ENCODE peak calls at places on chromosomes 13 and 19, in six cellular contexts. One of them, this sample, is unnamed.

GRCh38 chr13:24187185-24187584 is 26.7 kb downstream of the SPATA13 start:
- DNase-seq in brain microvascular endothelial cell: peak; percentile 40
- DNase-seq in stimulated activated CD4-positive, alpha-beta T cell treated with anti-CD3 and anti-CD28 coated beads, Interleukin-1b, Interleukin-23, amount 100 ng/mL, for 24 hours: no peak
- DNase-seq in HFF-Myc: no peak
- DNase-seq in T-helper 9 cell: no peak
- DNase-seq in choroid plexus epithelial cell: peak; percentile 46
- DNase-seq in this sample: peak; percentile 45

GRCh38 chr13:84500016-84500415 is 617.7 kb upstream of the SLITRK1 start:
- DNase-seq in brain microvascular endothelial cell: no peak
- DNase-seq in stimulated activated CD4-positive, alpha-beta T cell treated with anti-CD3 and anti-CD28 coated beads, Interleukin-1b, Interleukin-23, amount 100 ng/mL, for 24 hours: no peak
- DNase-seq in HFF-Myc: no peak
- DNase-seq in T-helper 9 cell: no peak
- DNase-seq in choroid plexus epithelial cell: peak; percentile 14
- DNase-seq in this sample: peak; percentile 2

GRCh38 chr13:108915095-108915633 is 285.8 kb downstream of the MYO16 start:
- DNase-seq in brain microvascular endothelial cell: peak; percentile 53
- DNase-seq in stimulated activated CD4-positive, alpha-beta T cell treated with anti-CD3 and anti-CD28 coated beads, Interleukin-1b, Interleukin-23, amount 100 ng/mL, for 24 hours: no peak
- DNase-seq in HFF-Myc: peak; percentile 17
- DNase-seq in T-helper 9 cell: no peak
- DNase-seq in choroid plexus epithelial cell: peak; percentile 88
- DNase-seq in this sample: peak; percentile 63

GRCh38 chr19:39110263-39110967 is 15.2 kb upstream of the PAK4 start:
- DNase-seq in brain microvascular endothelial cell: no peak
- DNase-seq in stimulated activated CD4-positive, alpha-beta T cell treated with anti-CD3 and anti-CD28 coated beads, Interleukin-1b, Interleukin-23, amount 100 ng/mL, for 24 hours: peak; percentile 56
- DNase-seq in HFF-Myc: no peak
- DNase-seq in T-helper 9 cell: peak; percentile 58
- DNase-seq in choroid plexus epithelial cell: peak; percentile 56
- DNase-seq in this sample: no peak

GRCh38 chr13:24097064-24097463 is 63.5 kb upstream of the SPATA13 start:
- DNase-seq in brain microvascular endothelial cell: no peak
- DNase-seq in stimulated activated CD4-positive, alpha-beta T cell treated with anti-CD3 and anti-CD28 coated beads, Interleukin-1b, Interleukin-23, amount 100 ng/mL, for 24 hours: peak; percentile 7
- DNase-seq in HFF-Myc: no peak
- DNase-seq in T-helper 9 cell: no peak
- DNase-seq in choroid plexus epithelial cell: peak; percentile 65
- DNase-seq in this sample: peak; percentile 79

GRCh38 chr13:106537521-106537920 is 2.1 kb upstream of the EFNB2 start:
- DNase-seq in brain microvascular endothelial cell: no peak
- DNase-seq in stimulated activated CD4-positive, alpha-beta T cell treated with anti-CD3 and anti-CD28 coated beads, Interleukin-1b, Interleukin-23, amount 100 ng/mL, for 24 hours: no peak
- DNase-seq in HFF-Myc: no peak
- DNase-seq in T-helper 9 cell: no peak
- DNase-seq in choroid plexus epithelial cell: no peak
- DNase-seq in this sample: no peak

GRCh38 chr19:54459282-54460229 is 4.0 kb downstream of the LENG9 start:
- DNase-seq in brain microvascular endothelial cell: no peak
- DNase-seq in stimulated activated CD4-positive, alpha-beta T cell treated with anti-CD3 and anti-CD28 coated beads, Interleukin-1b, Interleukin-23, amount 100 ng/mL, for 24 hours: no peak
- DNase-seq in HFF-Myc: no peak
- DNase-seq in T-helper 9 cell: no peak
- DNase-seq in choroid plexus epithelial cell: no peak
- DNase-seq in this sample: no peak

GRCh38 chr13:109545964-109546363 is 240.4 kb downstream of the IRS2 start:
- DNase-seq in brain microvascular endothelial cell: no peak
- DNase-seq in stimulated activated CD4-positive, alpha-beta T cell treated with anti-CD3 and anti-CD28 coated beads, Interleukin-1b, Interleukin-23, amount 100 ng/mL, for 24 hours: no peak
- DNase-seq in HFF-Myc: no peak
- DNase-seq in T-helper 9 cell: no peak
- DNase-seq in choroid plexus epithelial cell: no peak
- DNase-seq in this sample: no peak

GRCh38 chr19:2053601-2054389 is 2.8 kb upstream of the MKNK2 start:
- DNase-seq in brain microvascular endothelial cell: no peak
- DNase-seq in stimulated activated CD4-positive, alpha-beta T cell treated with anti-CD3 and anti-CD28 coated beads, Interleukin-1b, Interleukin-23, amount 100 ng/mL, for 24 hours: no peak
- DNase-seq in HFF-Myc: no peak
- DNase-seq in T-helper 9 cell: no peak
- DNase-seq in choroid plexus epithelial cell: peak; percentile 86
- DNase-seq in this sample: peak; percentile 92

GRCh38 chr13:39506559-39507390 is 96.2 kb downstream of the LHFPL6 start:
- DNase-seq in brain microvascular endothelial cell: peak; percentile 24
- DNase-seq in stimulated activated CD4-positive, alpha-beta T cell treated with anti-CD3 and anti-CD28 coated beads, Interleukin-1b, Interleukin-23, amount 100 ng/mL, for 24 hours: no peak
- DNase-seq in HFF-Myc: no peak
- DNase-seq in T-helper 9 cell: no peak
- DNase-seq in choroid plexus epithelial cell: peak; percentile 55
- DNase-seq in this sample: peak; percentile 74

GRCh38 chr13:24074687-24075086 is 85.8 kb upstream of the SPATA13 start:
- DNase-seq in brain microvascular endothelial cell: no peak
- DNase-seq in stimulated activated CD4-positive, alpha-beta T cell treated with anti-CD3 and anti-CD28 coated beads, Interleukin-1b, Interleukin-23, amount 100 ng/mL, for 24 hours: no peak
- DNase-seq in HFF-Myc: no peak
- DNase-seq in T-helper 9 cell: no peak
- DNase-seq in choroid plexus epithelial cell: no peak
- DNase-seq in this sample: no peak

GRCh38 chr13:66036024-66036614 is 1194.0 kb downstream of the PCDH9 start:
- DNase-seq in brain microvascular endothelial cell: no peak
- DNase-seq in stimulated activated CD4-positive, alpha-beta T cell treated with anti-CD3 and anti-CD28 coated beads, Interleukin-1b, Interleukin-23, amount 100 ng/mL, for 24 hours: no peak
- DNase-seq in HFF-Myc: no peak
- DNase-seq in T-helper 9 cell: no peak
- DNase-seq in choroid plexus epithelial cell: peak; percentile 7
- DNase-seq in this sample: no peak

GRCh38 chr13:53197424-53197823 is 168.8 kb downstream of the OLFM4 start:
- DNase-seq in brain microvascular endothelial cell: no peak
- DNase-seq in stimulated activated CD4-positive, alpha-beta T cell treated with anti-CD3 and anti-CD28 coated beads, Interleukin-1b, Interleukin-23, amount 100 ng/mL, for 24 hours: no peak
- DNase-seq in HFF-Myc: no peak
- DNase-seq in T-helper 9 cell: no peak
- DNase-seq in choroid plexus epithelial cell: no peak
- DNase-seq in this sample: no peak

GRCh38 chr13:93655132-93655531 is 428.5 kb downstream of the GPC6 start:
- DNase-seq in brain microvascular endothelial cell: no peak
- DNase-seq in stimulated activated CD4-positive, alpha-beta T cell treated with anti-CD3 and anti-CD28 coated beads, Interleukin-1b, Interleukin-23, amount 100 ng/mL, for 24 hours: no peak
- DNase-seq in HFF-Myc: no peak
- DNase-seq in T-helper 9 cell: no peak
- DNase-seq in choroid plexus epithelial cell: no peak
- DNase-seq in this sample: no peak

GRCh38 chr19:43362179-43362578 is 8.7 kb downstream of the CD177 start:
- DNase-seq in brain microvascular endothelial cell: no peak
- DNase-seq in stimulated activated CD4-positive, alpha-beta T cell treated with anti-CD3 and anti-CD28 coated beads, Interleukin-1b, Interleukin-23, amount 100 ng/mL, for 24 hours: no peak
- DNase-seq in HFF-Myc: peak; percentile 1
- DNase-seq in T-helper 9 cell: no peak
- DNase-seq in choroid plexus epithelial cell: peak; percentile 13
- DNase-seq in this sample: peak; percentile 11

GRCh38 chr13:92963029-92963428 is 263.6 kb upstream of the GPC6 start:
- DNase-seq in brain microvascular endothelial cell: no peak
- DNase-seq in stimulated activated CD4-positive, alpha-beta T cell treated with anti-CD3 and anti-CD28 coated beads, Interleukin-1b, Interleukin-23, amount 100 ng/mL, for 24 hours: no peak
- DNase-seq in HFF-Myc: no peak
- DNase-seq in T-helper 9 cell: no peak
- DNase-seq in choroid plexus epithelial cell: peak; percentile 5
- DNase-seq in this sample: no peak

GRCh38 chr19:5352229-5352763 is 11.7 kb upstream of the PTPRS start:
- DNase-seq in brain microvascular endothelial cell: peak; percentile 24
- DNase-seq in stimulated activated CD4-positive, alpha-beta T cell treated with anti-CD3 and anti-CD28 coated beads, Interleukin-1b, Interleukin-23, amount 100 ng/mL, for 24 hours: no peak
- DNase-seq in HFF-Myc: no peak
- DNase-seq in T-helper 9 cell: no peak
- DNase-seq in choroid plexus epithelial cell: peak; percentile 40
- DNase-seq in this sample: no peak

GRCh38 chr13:30032263-30032662 is 181.8 kb upstream of the UBL3 start:
- DNase-seq in brain microvascular endothelial cell: no peak
- DNase-seq in stimulated activated CD4-positive, alpha-beta T cell treated with anti-CD3 and anti-CD28 coated beads, Interleukin-1b, Interleukin-23, amount 100 ng/mL, for 24 hours: no peak
- DNase-seq in HFF-Myc: no peak
- DNase-seq in T-helper 9 cell: no peak
- DNase-seq in choroid plexus epithelial cell: no peak
- DNase-seq in this sample: no peak

GRCh38 chr13:110113284-110113764 is 193.6 kb downstream of the COL4A1 start:
- DNase-seq in brain microvascular endothelial cell: peak; percentile 69
- DNase-seq in stimulated activated CD4-positive, alpha-beta T cell treated with anti-CD3 and anti-CD28 coated beads, Interleukin-1b, Interleukin-23, amount 100 ng/mL, for 24 hours: no peak
- DNase-seq in HFF-Myc: no peak
- DNase-seq in T-helper 9 cell: no peak
- DNase-seq in choroid plexus epithelial cell: peak; percentile 92
- DNase-seq in this sample: peak; percentile 43

GRCh38 chr19:1312732-1313694 is 27.3 kb downstream of the EFNA2 start:
- DNase-seq in brain microvascular endothelial cell: peak; percentile 45
- DNase-seq in stimulated activated CD4-positive, alpha-beta T cell treated with anti-CD3 and anti-CD28 coated beads, Interleukin-1b, Interleukin-23, amount 100 ng/mL, for 24 hours: no peak
- DNase-seq in HFF-Myc: no peak
- DNase-seq in T-helper 9 cell: no peak
- DNase-seq in choroid plexus epithelial cell: peak; percentile 59
- DNase-seq in this sample: peak; percentile 45

GRCh38 chr19:566403-566802 is 6.0 kb upstream of the BSG start:
- DNase-seq in brain microvascular endothelial cell: no peak
- DNase-seq in stimulated activated CD4-positive, alpha-beta T cell treated with anti-CD3 and anti-CD28 coated beads, Interleukin-1b, Interleukin-23, amount 100 ng/mL, for 24 hours: no peak
- DNase-seq in HFF-Myc: no peak
- DNase-seq in T-helper 9 cell: no peak
- DNase-seq in choroid plexus epithelial cell: no peak
- DNase-seq in this sample: peak; percentile 100

GRCh38 chr19:48385461-48386087 is 5.8 kb downstream of the KDELR1 start:
- DNase-seq in brain microvascular endothelial cell: no peak
- DNase-seq in stimulated activated CD4-positive, alpha-beta T cell treated with anti-CD3 and anti-CD28 coated beads, Interleukin-1b, Interleukin-23, amount 100 ng/mL, for 24 hours: no peak
- DNase-seq in HFF-Myc: no peak
- DNase-seq in T-helper 9 cell: no peak
- DNase-seq in choroid plexus epithelial cell: no peak
- DNase-seq in this sample: no peak

GRCh38 chr19:18292460-18292809 is 11.0 kb upstream of the JUND start:
- DNase-seq in brain microvascular endothelial cell: no peak
- DNase-seq in stimulated activated CD4-positive, alpha-beta T cell treated with anti-CD3 and anti-CD28 coated beads, Interleukin-1b, Interleukin-23, amount 100 ng/mL, for 24 hours: no peak
- DNase-seq in HFF-Myc: no peak
- DNase-seq in T-helper 9 cell: no peak
- DNase-seq in choroid plexus epithelial cell: no peak
- DNase-seq in this sample: no peak

GRCh38 chr13:58598241-58598640 is 966.7 kb downstream of the PCDH17 start:
- DNase-seq in brain microvascular endothelial cell: no peak
- DNase-seq in stimulated activated CD4-positive, alpha-beta T cell treated with anti-CD3 and anti-CD28 coated beads, Interleukin-1b, Interleukin-23, amount 100 ng/mL, for 24 hours: no peak
- DNase-seq in HFF-Myc: no peak
- DNase-seq in T-helper 9 cell: no peak
- DNase-seq in choroid plexus epithelial cell: no peak
- DNase-seq in this sample: no peak

GRCh38 chr13:75774176-75774575 is 138.0 kb downstream of the LMO7 start:
- DNase-seq in brain microvascular endothelial cell: no peak
- DNase-seq in stimulated activated CD4-positive, alpha-beta T cell treated with anti-CD3 and anti-CD28 coated beads, Interleukin-1b, Interleukin-23, amount 100 ng/mL, for 24 hours: no peak
- DNase-seq in HFF-Myc: no peak
- DNase-seq in T-helper 9 cell: no peak
- DNase-seq in choroid plexus epithelial cell: no peak
- DNase-seq in this sample: no peak

GRCh38 chr19:21432590-21432989 is 35.7 kb downstream of the ZNF493 start:
- DNase-seq in brain microvascular endothelial cell: no peak
- DNase-seq in stimulated activated CD4-positive, alpha-beta T cell treated with anti-CD3 and anti-CD28 coated beads, Interleukin-1b, Interleukin-23, amount 100 ng/mL, for 24 hours: no peak
- DNase-seq in HFF-Myc: no peak
- DNase-seq in T-helper 9 cell: no peak
- DNase-seq in choroid plexus epithelial cell: no peak
- DNase-seq in this sample: no peak

GRCh38 chr19:18102916-18103542 is 5.5 kb downstream of the MAST3 start:
- DNase-seq in brain microvascular endothelial cell: no peak
- DNase-seq in stimulated activated CD4-positive, alpha-beta T cell treated with anti-CD3 and anti-CD28 coated beads, Interleukin-1b, Interleukin-23, amount 100 ng/mL, for 24 hours: no peak
- DNase-seq in HFF-Myc: no peak
- DNase-seq in T-helper 9 cell: no peak
- DNase-seq in choroid plexus epithelial cell: no peak
- DNase-seq in this sample: no peak

GRCh38 chr13:74243637-74244526 is 109.7 kb upstream of the KLF12 start:
- DNase-seq in brain microvascular endothelial cell: peak; percentile 71
- DNase-seq in stimulated activated CD4-positive, alpha-beta T cell treated with anti-CD3 and anti-CD28 coated beads, Interleukin-1b, Interleukin-23, amount 100 ng/mL, for 24 hours: no peak
- DNase-seq in HFF-Myc: no peak
- DNase-seq in T-helper 9 cell: no peak
- DNase-seq in choroid plexus epithelial cell: peak; percentile 41
- DNase-seq in this sample: no peak

GRCh38 chr19:10321874-10322835 is 6.3 kb upstream of the FDX2 start:
- DNase-seq in brain microvascular endothelial cell: no peak
- DNase-seq in stimulated activated CD4-positive, alpha-beta T cell treated with anti-CD3 and anti-CD28 coated beads, Interleukin-1b, Interleukin-23, amount 100 ng/mL, for 24 hours: no peak
- DNase-seq in HFF-Myc: no peak
- DNase-seq in T-helper 9 cell: no peak
- DNase-seq in choroid plexus epithelial cell: no peak
- DNase-seq in this sample: no peak

GRCh38 chr13:79722885-79723445 is 242.0 kb downstream of the NDFIP2 start:
- DNase-seq in brain microvascular endothelial cell: no peak
- DNase-seq in stimulated activated CD4-positive, alpha-beta T cell treated with anti-CD3 and anti-CD28 coated beads, Interleukin-1b, Interleukin-23, amount 100 ng/mL, for 24 hours: no peak
- DNase-seq in HFF-Myc: no peak
- DNase-seq in T-helper 9 cell: no peak
- DNase-seq in choroid plexus epithelial cell: peak; percentile 43
- DNase-seq in this sample: peak; percentile 1

GRCh38 chr19:15091918-15092753 is 10.1 kb downstream of the OR1I1 start:
- DNase-seq in brain microvascular endothelial cell: peak; percentile 53
- DNase-seq in stimulated activated CD4-positive, alpha-beta T cell treated with anti-CD3 and anti-CD28 coated beads, Interleukin-1b, Interleukin-23, amount 100 ng/mL, for 24 hours: peak; percentile 25
- DNase-seq in HFF-Myc: peak; percentile 62
- DNase-seq in T-helper 9 cell: no peak
- DNase-seq in choroid plexus epithelial cell: peak; percentile 78
- DNase-seq in this sample: peak; percentile 77

GRCh38 chr13:112820318-112820717 is 130.5 kb downstream of the ATP11A start:
- DNase-seq in brain microvascular endothelial cell: no peak
- DNase-seq in stimulated activated CD4-positive, alpha-beta T cell treated with anti-CD3 and anti-CD28 coated beads, Interleukin-1b, Interleukin-23, amount 100 ng/mL, for 24 hours: no peak
- DNase-seq in HFF-Myc: no peak
- DNase-seq in T-helper 9 cell: no peak
- DNase-seq in choroid plexus epithelial cell: no peak
- DNase-seq in this sample: no peak

GRCh38 chr19:13864223-13864512 is 12.8 kb upstream of the NANOS3 start:
- DNase-seq in brain microvascular endothelial cell: no peak
- DNase-seq in stimulated activated CD4-positive, alpha-beta T cell treated with anti-CD3 and anti-CD28 coated beads, Interleukin-1b, Interleukin-23, amount 100 ng/mL, for 24 hours: no peak
- DNase-seq in HFF-Myc: no peak
- DNase-seq in T-helper 9 cell: no peak
- DNase-seq in choroid plexus epithelial cell: no peak
- DNase-seq in this sample: no peak

GRCh38 chr13:88979465-88980180 is 1308.5 kb downstream of the SLITRK5 start:
- DNase-seq in brain microvascular endothelial cell: no peak
- DNase-seq in stimulated activated CD4-positive, alpha-beta T cell treated with anti-CD3 and anti-CD28 coated beads, Interleukin-1b, Interleukin-23, amount 100 ng/mL, for 24 hours: no peak
- DNase-seq in HFF-Myc: no peak
- DNase-seq in T-helper 9 cell: no peak
- DNase-seq in choroid plexus epithelial cell: peak; percentile 37
- DNase-seq in this sample: no peak

GRCh38 chr19:6723108-6723618 is 2.7 kb upstream of the C3 start:
- DNase-seq in brain microvascular endothelial cell: no peak
- DNase-seq in stimulated activated CD4-positive, alpha-beta T cell treated with anti-CD3 and anti-CD28 coated beads, Interleukin-1b, Interleukin-23, amount 100 ng/mL, for 24 hours: no peak
- DNase-seq in HFF-Myc: no peak
- DNase-seq in T-helper 9 cell: no peak
- DNase-seq in choroid plexus epithelial cell: peak; percentile 61
- DNase-seq in this sample: peak; percentile 46

GRCh38 chr19:10816691-10817090 is 19.3 kb downstream of the TMED1 start:
- DNase-seq in brain microvascular endothelial cell: no peak
- DNase-seq in stimulated activated CD4-positive, alpha-beta T cell treated with anti-CD3 and anti-CD28 coated beads, Interleukin-1b, Interleukin-23, amount 100 ng/mL, for 24 hours: no peak
- DNase-seq in HFF-Myc: no peak
- DNase-seq in T-helper 9 cell: no peak
- DNase-seq in choroid plexus epithelial cell: no peak
- DNase-seq in this sample: peak; percentile 14

GRCh38 chr13:46934749-46935148 is 37.9 kb upstream of the HTR2A start:
- DNase-seq in brain microvascular endothelial cell: no peak
- DNase-seq in stimulated activated CD4-positive, alpha-beta T cell treated with anti-CD3 and anti-CD28 coated beads, Interleukin-1b, Interleukin-23, amount 100 ng/mL, for 24 hours: no peak
- DNase-seq in HFF-Myc: no peak
- DNase-seq in T-helper 9 cell: no peak
- DNase-seq in choroid plexus epithelial cell: peak; percentile 3
- DNase-seq in this sample: no peak

GRCh38 chr19:57056972-57057371 is 62.8 kb upstream of the USP29 start:
- DNase-seq in brain microvascular endothelial cell: no peak
- DNase-seq in stimulated activated CD4-positive, alpha-beta T cell treated with anti-CD3 and anti-CD28 coated beads, Interleukin-1b, Interleukin-23, amount 100 ng/mL, for 24 hours: no peak
- DNase-seq in HFF-Myc: no peak
- DNase-seq in T-helper 9 cell: no peak
- DNase-seq in choroid plexus epithelial cell: peak; percentile 5
- DNase-seq in this sample: peak; percentile 73

This sample was measured in fibroblast of villous mesenchyme.